ENCODE peak calls at places on chromosomes 12 and 14, in nine cellular contexts. One of them, this sample, is unnamed.

GRCh38 chr12:13196302-13196921 is at the start of gene EMP1:
- DNase-seq in left lung: peak; percentile 79
- DNase-seq in HFF-Myc: peak; percentile 100
- DNase-seq in left ventricle myocardium inferior: peak; percentile 92
- DNase-seq in adipocyte: peak; percentile 99
- DNase-seq in GM06990: peak; percentile 23
- DNase-seq in astrocyte of the cerebellum: peak; percentile 100
- DNase-seq in tibial artery: peak; percentile 96
- DNase-seq in fibroblast of pulmonary artery: peak; percentile 100
- DNase-seq in this sample: peak; percentile 99

GRCh38 chr14:22871962-22872832 is 657 bp downstream of the LRP10 start:
- DNase-seq in GM06990: peak; percentile 69
- DNase-seq in astrocyte of the cerebellum: peak; percentile 62
- DNase-seq in tibial artery: peak; percentile 94
- DNase-seq in HFF-Myc: no peak
- DNase-seq in adipocyte: peak; percentile 96
- DNase-seq in left lung: peak; percentile 84
- DNase-seq in fibroblast of pulmonary artery: peak; percentile 84
- DNase-seq in left ventricle myocardium inferior: peak; percentile 75
- DNase-seq in this sample: peak; percentile 73

GRCh38 chr14:103522649-103523582 is at the start of gene CKB:
- DNase-seq in HFF-Myc: no peak
- DNase-seq in tibial artery: peak; percentile 89
- DNase-seq in fibroblast of pulmonary artery: peak; percentile 50
- DNase-seq in astrocyte of the cerebellum: no peak
- DNase-seq in GM06990: peak; percentile 17
- DNase-seq in adipocyte: peak; percentile 82
- DNase-seq in left ventricle myocardium inferior: peak; percentile 75
- DNase-seq in left lung: peak; percentile 85
- DNase-seq in this sample: no peak

GRCh38 chr14:39174560-39175444 is at the start of gene PNN:
- DNase-seq in tibial artery: peak; percentile 99
- DNase-seq in astrocyte of the cerebellum: peak; percentile 99
- DNase-seq in left ventricle myocardium inferior: peak; percentile 96
- DNase-seq in left lung: peak; percentile 96
- DNase-seq in adipocyte: peak; percentile 99
- DNase-seq in HFF-Myc: peak; percentile 99
- DNase-seq in GM06990: peak; percentile 98
- DNase-seq in fibroblast of pulmonary artery: peak; percentile 100
- DNase-seq in this sample: peak; percentile 97

GRCh38 chr12:55946553-55946952 is 15.6 kb downstream of the DGKA start:
- DNase-seq in astrocyte of the cerebellum: no peak
- DNase-seq in left lung: no peak
- DNase-seq in tibial artery: no peak
- DNase-seq in fibroblast of pulmonary artery: no peak
- DNase-seq in GM06990: no peak
- DNase-seq in adipocyte: no peak
- DNase-seq in left ventricle myocardium inferior: no peak
- DNase-seq in HFF-Myc: no peak
- DNase-seq in this sample: no peak

GRCh38 chr12:102702447-102703114 is 214.5 kb downstream of the PAH start:
- DNase-seq in astrocyte of the cerebellum: peak; percentile 24
- DNase-seq in adipocyte: peak; percentile 73
- DNase-seq in left lung: no peak
- DNase-seq in HFF-Myc: peak; percentile 32
- DNase-seq in left ventricle myocardium inferior: no peak
- DNase-seq in fibroblast of pulmonary artery: peak; percentile 75
- DNase-seq in tibial artery: no peak
- DNase-seq in GM06990: no peak
- DNase-seq in this sample: peak; percentile 49

GRCh38 chr12:11653215-11653753 is 3.8 kb downstream of the ETV6 start:
- DNase-seq in GM06990: peak; percentile 43
- DNase-seq in left lung: no peak
- DNase-seq in astrocyte of the cerebellum: no peak
- DNase-seq in left ventricle myocardium inferior: no peak
- DNase-seq in tibial artery: no peak
- DNase-seq in adipocyte: peak; percentile 17
- DNase-seq in fibroblast of pulmonary artery: peak; percentile 46
- DNase-seq in HFF-Myc: no peak
- DNase-seq in this sample: no peak

GRCh38 chr12:131883521-131883900 is 10.9 kb upstream of the ULK1 start:
- DNase-seq in GM06990: no peak
- DNase-seq in astrocyte of the cerebellum: no peak
- DNase-seq in HFF-Myc: no peak
- DNase-seq in left ventricle myocardium inferior: no peak
- DNase-seq in tibial artery: no peak
- DNase-seq in adipocyte: peak; percentile 54
- DNase-seq in left lung: no peak
- DNase-seq in fibroblast of pulmonary artery: no peak
- DNase-seq in this sample: no peak

GRCh38 chr14:82447586-82447985 is 913.9 kb upstream of the SEL1L start:
- DNase-seq in astrocyte of the cerebellum: no peak
- DNase-seq in fibroblast of pulmonary artery: no peak
- DNase-seq in left ventricle myocardium inferior: no peak
- DNase-seq in GM06990: no peak
- DNase-seq in adipocyte: no peak
- DNase-seq in HFF-Myc: no peak
- DNase-seq in tibial artery: no peak
- DNase-seq in left lung: no peak
- DNase-seq in this sample: no peak

GRCh38 chr12:48956279-48957140 is 777 bp downstream of the ARF3 start:
- DNase-seq in HFF-Myc: peak; percentile 85
- DNase-seq in GM06990: no peak
- DNase-seq in fibroblast of pulmonary artery: peak; percentile 98
- DNase-seq in astrocyte of the cerebellum: peak; percentile 95
- DNase-seq in adipocyte: peak; percentile 98
- DNase-seq in left ventricle myocardium inferior: peak; percentile 85
- DNase-seq in tibial artery: peak; percentile 93
- DNase-seq in left lung: peak; percentile 88
- DNase-seq in this sample: peak; percentile 93

GRCh38 chr12:48954781-48955501 is 2.3 kb downstream of the ARF3 start:
- DNase-seq in fibroblast of pulmonary artery: no peak
- DNase-seq in left ventricle myocardium inferior: no peak
- DNase-seq in adipocyte: no peak
- DNase-seq in tibial artery: no peak
- DNase-seq in GM06990: no peak
- DNase-seq in left lung: no peak
- DNase-seq in astrocyte of the cerebellum: no peak
- DNase-seq in HFF-Myc: no peak
- DNase-seq in this sample: no peak

GRCh38 chr12:48957141-48958048 is at the start of gene ARF3:
- DNase-seq in astrocyte of the cerebellum: peak; percentile 72
- DNase-seq in GM06990: peak; percentile 92
- DNase-seq in HFF-Myc: peak; percentile 69
- DNase-seq in left ventricle myocardium inferior: peak; percentile 95
- DNase-seq in tibial artery: peak; percentile 96
- DNase-seq in fibroblast of pulmonary artery: peak; percentile 91
- DNase-seq in left lung: peak; percentile 99
- DNase-seq in adipocyte: peak; percentile 98
- DNase-seq in this sample: peak; percentile 83

GRCh38 chr12:48960834-48961233 is 3.5 kb upstream of the ARF3 start:
- DNase-seq in GM06990: no peak
- DNase-seq in HFF-Myc: no peak
- DNase-seq in astrocyte of the cerebellum: no peak
- DNase-seq in tibial artery: no peak
- DNase-seq in left lung: no peak
- DNase-seq in left ventricle myocardium inferior: no peak
- DNase-seq in adipocyte: no peak
- DNase-seq in fibroblast of pulmonary artery: no peak
- DNase-seq in this sample: no peak

GRCh38 chr12:48958049-48958388 is 732 bp upstream of the ARF3 start:
- DNase-seq in HFF-Myc: no peak
- DNase-seq in astrocyte of the cerebellum: no peak
- DNase-seq in left lung: no peak
- DNase-seq in tibial artery: no peak
- DNase-seq in left ventricle myocardium inferior: no peak
- DNase-seq in GM06990: no peak
- DNase-seq in fibroblast of pulmonary artery: no peak
- DNase-seq in adipocyte: no peak
- DNase-seq in this sample: no peak
- H3K4me3 ChIP-seq in HFF-Myc: peak overlapping the region; percentile 86
- H3K4me3 ChIP-seq in astrocyte of the cerebellum: peak overlapping the region; percentile 96
- H3K4me3 ChIP-seq in left lung: peak overlapping the region; percentile 100
- H3K4me3 ChIP-seq in tibial artery: peak overlapping the region; percentile 83
- H3K4me3 ChIP-seq in left ventricle myocardium inferior: peak overlapping the region; percentile 85
- H3K4me3 ChIP-seq in GM06990: peak overlapping the region; percentile 80
- H3K4me3 ChIP-seq in fibroblast of pulmonary artery: peak overlapping the region; percentile 97
- H3K4me3 ChIP-seq in adipocyte: peak overlapping the region; percentile 98
- H3K4me3 ChIP-seq in this sample: peak overlapping the region; percentile 94

GRCh38 chr12:116319316-116319715 is 41.8 kb upstream of the MED13L start:
- DNase-seq in fibroblast of pulmonary artery: peak; percentile 15
- DNase-seq in HFF-Myc: peak; percentile 62
- DNase-seq in adipocyte: peak; percentile 34
- DNase-seq in left ventricle myocardium inferior: no peak
- DNase-seq in left lung: no peak
- DNase-seq in astrocyte of the cerebellum: peak; percentile 72
- DNase-seq in tibial artery: no peak
- DNase-seq in GM06990: no peak
- DNase-seq in this sample: no peak
- H3K4me3 ChIP-seq in fibroblast of pulmonary artery: no peak overlapping the region
- H3K4me3 ChIP-seq in HFF-Myc: peak overlapping the region; percentile 25
- H3K4me3 ChIP-seq in adipocyte: peak overlapping the region; percentile 67
- H3K4me3 ChIP-seq in left ventricle myocardium inferior: peak overlapping the region; percentile 34
- H3K4me3 ChIP-seq in left lung: no peak overlapping the region
- H3K4me3 ChIP-seq in astrocyte of the cerebellum: no peak overlapping the region
- H3K4me3 ChIP-seq in tibial artery: peak overlapping the region; percentile 2
- H3K4me3 ChIP-seq in GM06990: no peak overlapping the region
- H3K4me3 ChIP-seq in this sample: no peak overlapping the region

DNA sequence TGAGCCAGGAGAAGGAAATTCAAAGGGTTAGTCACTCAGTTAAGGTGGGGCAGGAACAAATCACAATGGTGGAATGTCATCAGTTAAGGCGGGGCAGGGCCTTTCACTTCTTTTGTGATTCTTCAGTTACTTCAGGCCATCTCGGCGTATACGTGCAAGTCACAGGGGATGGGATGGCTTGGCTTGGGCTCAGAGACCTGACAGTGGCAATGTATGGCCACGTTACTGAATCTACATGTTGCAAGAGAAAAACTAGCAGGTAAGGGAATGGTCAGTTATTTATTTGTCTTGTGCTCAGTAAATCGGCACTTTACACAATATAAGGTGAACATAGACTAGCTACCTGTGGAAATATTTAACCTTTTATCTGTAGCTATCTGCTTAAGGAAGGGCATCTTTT is 11.9 kb downstream of the SLCO1B3 start:
- DNase-seq in left lung: no peak
- DNase-seq in GM06990: no peak
- DNase-seq in adipocyte: no peak
- DNase-seq in astrocyte of the cerebellum: no peak
- DNase-seq in fibroblast of pulmonary artery: no peak
- DNase-seq in tibial artery: no peak
- DNase-seq in left ventricle myocardium inferior: no peak
- DNase-seq in HFF-Myc: no peak
- DNase-seq in this sample: no peak
- H3K4me3 ChIP-seq in left lung: no peak overlapping the region
- H3K4me3 ChIP-seq in GM06990: no peak overlapping the region
- H3K4me3 ChIP-seq in adipocyte: no peak overlapping the region
- H3K4me3 ChIP-seq in astrocyte of the cerebellum: no peak overlapping the region
- H3K4me3 ChIP-seq in fibroblast of pulmonary artery: no peak overlapping the region
- H3K4me3 ChIP-seq in tibial artery: no peak overlapping the region
- H3K4me3 ChIP-seq in left ventricle myocardium inferior: no peak overlapping the region
- H3K4me3 ChIP-seq in HFF-Myc: no peak overlapping the region
- H3K4me3 ChIP-seq in this sample: no peak overlapping the region

GRCh38 chr14:89190779-89191513 is 226.1 kb downstream of the FOXN3 start:
- DNase-seq in fibroblast of pulmonary artery: no peak
- DNase-seq in tibial artery: no peak
- DNase-seq in left lung: no peak
- DNase-seq in GM06990: no peak
- DNase-seq in adipocyte: no peak
- DNase-seq in astrocyte of the cerebellum: no peak
- DNase-seq in left ventricle myocardium inferior: no peak
- DNase-seq in HFF-Myc: no peak
- DNase-seq in this sample: no peak
- H3K4me3 ChIP-seq in fibroblast of pulmonary artery: no peak overlapping the region
- H3K4me3 ChIP-seq in tibial artery: no peak overlapping the region
- H3K4me3 ChIP-seq in left lung: no peak overlapping the region
- H3K4me3 ChIP-seq in GM06990: no peak overlapping the region
- H3K4me3 ChIP-seq in adipocyte: no peak overlapping the region
- H3K4me3 ChIP-seq in astrocyte of the cerebellum: no peak overlapping the region
- H3K4me3 ChIP-seq in left ventricle myocardium inferior: no peak overlapping the region
- H3K4me3 ChIP-seq in HFF-Myc: no peak overlapping the region
- H3K4me3 ChIP-seq in this sample: no peak overlapping the region

DNA sequence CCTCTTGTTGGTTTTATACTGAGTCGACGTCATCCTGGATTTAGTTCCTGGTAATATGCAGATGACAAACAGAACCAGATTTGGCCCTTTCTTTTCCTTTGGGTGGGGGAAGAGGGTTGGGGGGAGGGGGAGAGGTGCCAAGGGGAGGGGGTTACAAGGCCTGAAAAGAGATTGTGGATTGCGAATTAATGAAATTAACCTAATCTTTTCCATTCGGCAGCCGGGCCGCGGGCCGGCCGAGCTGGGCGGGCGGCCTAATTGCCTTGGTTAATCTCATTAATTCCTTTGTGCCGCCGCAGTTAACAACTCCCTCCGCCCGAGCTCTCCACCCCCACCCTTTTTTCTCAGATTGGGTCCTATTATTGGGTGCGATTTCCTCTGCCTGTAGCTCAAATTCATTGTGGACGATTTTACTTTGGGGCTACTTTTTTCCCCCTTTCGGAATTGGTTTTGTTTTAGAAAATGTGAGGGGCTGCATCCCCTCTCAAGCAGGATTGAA is 387 bp upstream of the GSC start:
- DNase-seq in left ventricle myocardium inferior: no peak
- DNase-seq in GM06990: no peak
- DNase-seq in adipocyte: no peak
- DNase-seq in fibroblast of pulmonary artery: peak; percentile 39
- DNase-seq in tibial artery: no peak
- DNase-seq in left lung: no peak
- DNase-seq in astrocyte of the cerebellum: no peak
- DNase-seq in HFF-Myc: no peak
- DNase-seq in this sample: no peak
- H3K4me3 ChIP-seq in left ventricle myocardium inferior: peak overlapping the region; percentile 68
- H3K4me3 ChIP-seq in GM06990: peak overlapping the region; percentile 37
- H3K4me3 ChIP-seq in adipocyte: peak overlapping the region; percentile 86
- H3K4me3 ChIP-seq in fibroblast of pulmonary artery: peak overlapping the region; percentile 43
- H3K4me3 ChIP-seq in tibial artery: peak overlapping the region; percentile 51
- H3K4me3 ChIP-seq in left lung: peak overlapping the region; percentile 28
- H3K4me3 ChIP-seq in astrocyte of the cerebellum: peak overlapping the region; percentile 47
- H3K4me3 ChIP-seq in HFF-Myc: no peak overlapping the region
- H3K4me3 ChIP-seq in this sample: peak overlapping the region; percentile 88